ENCODE peak calls at places on chromosomes 4 and X, in four cellular contexts. One of them, this sample, is unnamed.

GRCh38 chr4:77310931-77311330 is 153.9 kb downstream of the CCNG2 start:
- DNase-seq in brain microvascular endothelial cell: no peak
- DNase-seq in tibial artery: no peak
- DNase-seq in ascending aorta: no peak
- DNase-seq in this sample: peak; percentile 14

GRCh38 chrX:40154229-40154852 is 56.6 kb upstream of the BCOR start:
- DNase-seq in brain microvascular endothelial cell: no peak
- DNase-seq in tibial artery: no peak
- DNase-seq in ascending aorta: no peak
- DNase-seq in this sample: no peak

GRCh38 chr4:113311047-113311446 is 261.6 kb downstream of the ANK2 start:
- DNase-seq in brain microvascular endothelial cell: no peak
- DNase-seq in tibial artery: no peak
- DNase-seq in ascending aorta: no peak
- DNase-seq in this sample: no peak

GRCh38 chr4:158914178-158914577 is 145.4 kb downstream of the FNIP2 start:
- DNase-seq in brain microvascular endothelial cell: peak; percentile 64
- DNase-seq in tibial artery: no peak
- DNase-seq in ascending aorta: no peak
- DNase-seq in this sample: peak; percentile 42

GRCh38 chr4:154616287-154616686 is 3.8 kb upstream of the FGG start:
- DNase-seq in brain microvascular endothelial cell: no peak
- DNase-seq in tibial artery: no peak
- DNase-seq in ascending aorta: no peak
- DNase-seq in this sample: no peak

GRCh38 chr4:1856071-1856919 is at the start of gene LETM1:
- DNase-seq in brain microvascular endothelial cell: peak; percentile 88
- DNase-seq in tibial artery: peak; percentile 94
- DNase-seq in ascending aorta: peak; percentile 86
- DNase-seq in this sample: peak; percentile 82

GRCh38 chrX:6383911-6384310 is 151.0 kb downstream of the VCX3A start:
- DNase-seq in brain microvascular endothelial cell: no peak
- DNase-seq in tibial artery: no peak
- DNase-seq in ascending aorta: no peak
- DNase-seq in this sample: no peak

GRCh38 chrX:28697732-28698131 is 110.5 kb downstream of the IL1RAPL1 start:
- DNase-seq in brain microvascular endothelial cell: no peak
- DNase-seq in tibial artery: no peak
- DNase-seq in ascending aorta: no peak
- DNase-seq in this sample: no peak

GRCh38 chr4:142396279-142396678 is 449.8 kb downstream of the INPP4B start:
- DNase-seq in brain microvascular endothelial cell: no peak
- DNase-seq in tibial artery: no peak
- DNase-seq in ascending aorta: no peak
- DNase-seq in this sample: no peak

GRCh38 chrX:49710744-49711319 is 15.0 kb upstream of the PAGE1 start:
- DNase-seq in brain microvascular endothelial cell: no peak
- DNase-seq in tibial artery: no peak
- DNase-seq in ascending aorta: no peak
- DNase-seq in this sample: no peak

GRCh38 chr4:185805979-185806378 is 6.0 kb downstream of the SORBS2 start:
- DNase-seq in brain microvascular endothelial cell: no peak
- DNase-seq in tibial artery: no peak
- DNase-seq in ascending aorta: no peak
- DNase-seq in this sample: no peak

GRCh38 chrX:75596178-75596577 is 73.3 kb upstream of the ZDHHC15 start:
- DNase-seq in brain microvascular endothelial cell: no peak
- DNase-seq in tibial artery: no peak
- DNase-seq in ascending aorta: no peak
- DNase-seq in this sample: no peak

GRCh38 chrX:140967036-140967435 is 35.4 kb upstream of the SPANXB1 start:
- DNase-seq in brain microvascular endothelial cell: no peak
- DNase-seq in tibial artery: no peak
- DNase-seq in ascending aorta: no peak
- DNase-seq in this sample: no peak

GRCh38 chr4:170979736-170980135 is 833.5 kb upstream of the GALNTL6 start:
- DNase-seq in brain microvascular endothelial cell: peak; percentile 82
- DNase-seq in tibial artery: no peak
- DNase-seq in ascending aorta: no peak
- DNase-seq in this sample: peak; percentile 21

GRCh38 chr4:36326610-36327009 is 45.2 kb downstream of the DTHD1 start:
- DNase-seq in brain microvascular endothelial cell: no peak
- DNase-seq in tibial artery: no peak
- DNase-seq in ascending aorta: no peak
- DNase-seq in this sample: no peak

GRCh38 chr4:77176606-77177005 is 19.6 kb downstream of the CCNG2 start:
- DNase-seq in brain microvascular endothelial cell: no peak
- DNase-seq in tibial artery: no peak
- DNase-seq in ascending aorta: no peak
- DNase-seq in this sample: no peak

GRCh38 chr4:152894673-152895072 is 41.5 kb upstream of the FHDC1 start:
- DNase-seq in brain microvascular endothelial cell: peak; percentile 12
- DNase-seq in tibial artery: no peak
- DNase-seq in ascending aorta: no peak
- DNase-seq in this sample: no peak

GRCh38 chr4:75844151-75844662 is 58.0 kb downstream of the PPEF2 start:
- DNase-seq in brain microvascular endothelial cell: peak; percentile 87
- DNase-seq in tibial artery: peak; percentile 29
- DNase-seq in ascending aorta: no peak
- DNase-seq in this sample: peak; percentile 61

GRCh38 chr4:94974773-94975172 is 217.0 kb downstream of the BMPR1B start:
- DNase-seq in brain microvascular endothelial cell: peak; percentile 60
- DNase-seq in tibial artery: no peak
- DNase-seq in ascending aorta: no peak
- DNase-seq in this sample: peak; percentile 56

GRCh38 chr4:1723131-1723801 is 1.9 kb downstream of the TACC3 start:
- DNase-seq in brain microvascular endothelial cell: no peak
- DNase-seq in tibial artery: peak; percentile 18
- DNase-seq in ascending aorta: no peak
- DNase-seq in this sample: no peak

GRCh38 chrX:28988246-28988645 is 401.0 kb downstream of the IL1RAPL1 start:
- DNase-seq in brain microvascular endothelial cell: no peak
- DNase-seq in tibial artery: no peak
- DNase-seq in ascending aorta: no peak
- DNase-seq in this sample: no peak

GRCh38 chr4:66899422-66900065 is 645.8 kb downstream of the CENPC start:
- DNase-seq in brain microvascular endothelial cell: no peak
- DNase-seq in tibial artery: no peak
- DNase-seq in ascending aorta: no peak
- DNase-seq in this sample: no peak

GRCh38 chrX:151715735-151716134 is at the start of gene FATE1:
- DNase-seq in brain microvascular endothelial cell: no peak
- DNase-seq in tibial artery: no peak
- DNase-seq in ascending aorta: no peak
- DNase-seq in this sample: no peak

GRCh38 chr4:37890501-37891220 is at the start of gene TBC1D1:
- DNase-seq in brain microvascular endothelial cell: no peak
- DNase-seq in tibial artery: peak; percentile 81
- DNase-seq in ascending aorta: peak; percentile 57
- DNase-seq in this sample: no peak
- TF ChIP-seq CTCF in brain microvascular endothelial cell: no peak
- TF ChIP-seq CTCF in tibial artery: peak; percentile 8
- TF ChIP-seq CTCF in ascending aorta: peak; percentile 28
- TF ChIP-seq CTCF in this sample: peak; percentile 20

DNA sequence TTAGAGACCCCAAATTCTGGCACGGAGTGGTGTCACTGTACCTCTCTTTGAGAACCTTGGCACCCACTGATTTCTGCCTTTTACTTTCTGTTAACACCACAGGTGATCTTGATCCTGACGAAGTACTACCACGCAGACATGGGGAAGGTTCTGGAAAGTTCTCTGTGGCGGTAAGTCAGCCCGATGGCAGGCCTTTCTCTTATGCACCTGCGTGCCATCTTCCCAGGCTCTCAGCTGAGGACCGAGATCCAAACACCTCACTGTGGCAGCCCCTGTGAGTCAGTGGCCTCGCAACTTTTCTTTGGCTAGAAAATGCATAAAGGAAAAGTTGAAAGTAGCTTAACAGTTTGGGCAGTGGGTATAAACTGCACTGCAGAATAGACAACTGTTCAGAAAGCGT is 38.5 kb downstream of the PSAPL1 start:
- DNase-seq in brain microvascular endothelial cell: no peak
- DNase-seq in tibial artery: no peak
- DNase-seq in ascending aorta: no peak
- DNase-seq in this sample: no peak
- H3K4me3 ChIP-seq in brain microvascular endothelial cell: no peak overlapping the region
- H3K4me3 ChIP-seq in tibial artery: no peak overlapping the region
- H3K4me3 ChIP-seq in ascending aorta: no peak overlapping the region
- H3K4me3 ChIP-seq in this sample: no peak overlapping the region

DNA sequence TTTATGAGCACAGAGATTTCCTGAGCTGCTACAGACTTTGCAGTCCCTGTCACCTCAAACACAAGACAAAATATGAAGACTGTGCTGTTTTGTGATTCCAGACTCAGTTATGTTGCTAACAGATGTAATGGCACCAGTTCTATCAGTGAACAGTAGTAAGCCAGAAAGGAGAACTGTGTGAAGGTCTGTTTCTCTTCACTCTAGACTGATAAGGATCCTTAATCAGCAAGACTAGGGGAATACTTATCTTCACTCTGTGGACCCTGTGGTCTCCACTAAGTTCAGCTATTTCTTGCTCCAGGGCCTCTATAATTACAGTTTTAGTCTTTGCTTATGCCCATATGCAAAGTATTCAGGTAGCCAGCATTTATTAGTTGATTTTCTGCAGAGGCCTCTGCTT is 82.6 kb downstream of the ANXA5 start:
- DNase-seq in brain microvascular endothelial cell: no peak
- DNase-seq in tibial artery: no peak
- DNase-seq in ascending aorta: no peak
- DNase-seq in this sample: no peak
- H3K36me3 ChIP-seq in brain microvascular endothelial cell: no peaks in the 10 kb centered on the region
- H3K36me3 ChIP-seq in tibial artery: no peaks in the 10 kb centered on the region
- H3K36me3 ChIP-seq in ascending aorta: no peaks in the 10 kb centered on the region
- H3K36me3 ChIP-seq in this sample: no peaks in the 10 kb centered on the region

GRCh38 chr4:54843106-54843505 is 185.3 kb downstream of the KIT start:
- DNase-seq in brain microvascular endothelial cell: no peak
- DNase-seq in tibial artery: no peak
- DNase-seq in ascending aorta: no peak
- DNase-seq in this sample: no peak

GRCh38 chr4:54843946-54844345 is 186.2 kb downstream of the KIT start:
- DNase-seq in brain microvascular endothelial cell: no peak
- DNase-seq in tibial artery: no peak
- DNase-seq in ascending aorta: no peak
- DNase-seq in this sample: no peak

GRCh38 chr4:54840430-54840829 is 182.7 kb downstream of the KIT start:
- DNase-seq in brain microvascular endothelial cell: no peak
- DNase-seq in tibial artery: no peak
- DNase-seq in ascending aorta: no peak
- DNase-seq in this sample: no peak

GRCh38 chr4:54842226-54843055 is 184.7 kb downstream of the KIT start:
- DNase-seq in brain microvascular endothelial cell: no peak
- DNase-seq in tibial artery: no peak
- DNase-seq in ascending aorta: no peak
- DNase-seq in this sample: no peak

GRCh38 chr4:54840992-54841768 is 183.4 kb downstream of the KIT start:
- DNase-seq in brain microvascular endothelial cell: peak; percentile 33
- DNase-seq in tibial artery: no peak
- DNase-seq in ascending aorta: no peak
- DNase-seq in this sample: no peak
- TF ChIP-seq CTCF in brain microvascular endothelial cell: peak; percentile 50
- TF ChIP-seq CTCF in tibial artery: no peak
- TF ChIP-seq CTCF in ascending aorta: no peak
- TF ChIP-seq CTCF in this sample: peak; percentile 1

GRCh38 chrX:137032378-137032694 is 1.5 kb downstream of the GPR101 start:
- DNase-seq in brain microvascular endothelial cell: no peak
- DNase-seq in tibial artery: no peak
- DNase-seq in ascending aorta: no peak
- DNase-seq in this sample: no peak
- H3K4me3 ChIP-seq in brain microvascular endothelial cell: peak overlapping the region; percentile 43
- H3K4me3 ChIP-seq in tibial artery: peak overlapping the region; percentile 26
- H3K4me3 ChIP-seq in ascending aorta: peak overlapping the region; percentile 36
- H3K4me3 ChIP-seq in this sample: no peak overlapping the region

DNA sequence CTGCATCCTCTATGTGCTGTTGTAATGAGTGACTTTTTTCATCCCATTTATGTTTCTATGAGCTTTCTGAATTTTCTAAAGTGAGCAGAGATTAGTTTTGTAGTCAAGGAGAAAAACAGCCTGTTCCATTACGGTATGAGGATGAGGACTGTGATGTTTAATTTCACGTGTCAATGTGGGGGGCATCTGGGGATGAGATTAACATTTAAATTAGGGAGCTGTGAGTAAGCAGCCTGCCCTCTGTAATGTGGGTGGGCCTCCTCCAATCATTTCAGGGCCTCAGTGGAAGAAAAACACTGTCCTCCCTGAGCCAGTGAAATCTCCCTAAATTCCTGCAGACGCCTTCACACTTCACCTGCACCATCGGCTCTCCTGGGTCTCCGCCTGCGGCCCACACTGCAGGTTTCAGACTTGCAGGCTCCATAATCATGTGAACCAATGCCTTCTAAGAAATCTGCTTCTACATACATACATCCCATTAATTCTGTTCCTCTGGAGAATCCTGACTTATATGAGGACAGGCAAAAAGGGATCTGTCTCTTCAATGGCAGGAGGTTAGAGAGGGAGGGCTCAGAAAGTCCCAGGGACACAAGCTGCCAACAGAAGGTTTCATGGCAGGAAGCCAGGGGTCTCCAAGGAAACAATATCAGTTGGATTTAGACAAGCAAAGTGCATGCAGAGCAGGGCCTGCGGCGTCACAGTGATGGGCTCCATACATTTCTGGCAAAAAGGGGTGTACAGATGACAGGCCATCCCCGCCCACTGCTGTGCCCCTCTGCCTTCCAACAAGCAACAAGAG is 121.6 kb downstream of the AFAP1 start:
- DNase-seq in brain microvascular endothelial cell: peak; percentile 51
- DNase-seq in tibial artery: no peak
- DNase-seq in ascending aorta: no peak
- DNase-seq in this sample: no peak
- H3K36me3 ChIP-seq in brain microvascular endothelial cell: peaks cover 59% of the 10 kb centered on the region
- H3K36me3 ChIP-seq in tibial artery: peaks cover 57% of the 10 kb centered on the region
- H3K36me3 ChIP-seq in ascending aorta: peaks cover 35% of the 10 kb centered on the region
- H3K36me3 ChIP-seq in this sample: peaks cover 2% of the 10 kb centered on the region

GRCh38 chr4:8607603-8608481 is 15.3 kb downstream of the CPZ start:
- DNase-seq in brain microvascular endothelial cell: no peak
- DNase-seq in tibial artery: no peak
- DNase-seq in ascending aorta: no peak
- DNase-seq in this sample: no peak
- TF ChIP-seq CTCF in brain microvascular endothelial cell: peak; percentile 88
- TF ChIP-seq CTCF in tibial artery: peak; percentile 65
- TF ChIP-seq CTCF in ascending aorta: peak; percentile 50
- TF ChIP-seq CTCF in this sample: peak; percentile 97

GRCh38 chr4:39699676-39700409 is 1.9 kb downstream of the UBE2K start:
- DNase-seq in brain microvascular endothelial cell: no peak
- DNase-seq in tibial artery: no peak
- DNase-seq in ascending aorta: no peak
- DNase-seq in this sample: no peak
- H3K4me3 ChIP-seq in brain microvascular endothelial cell: peak overlapping the region; percentile 96
- H3K4me3 ChIP-seq in tibial artery: peak overlapping the region; percentile 95
- H3K4me3 ChIP-seq in ascending aorta: peak overlapping the region; percentile 92
- H3K4me3 ChIP-seq in this sample: peak overlapping the region; percentile 84